ENCODE peak calls at places on chromosomes 11 and 22, in six cellular contexts. One of them, this sample, is unnamed. For H3K4me1, the result is how much of the 10 kb centered on the place peaks cover.

GRCh38 chr11:6319001-6319878 is 1.1 kb downstream of the CAVIN3 start:
- DNase-seq in K562: no peak
- DNase-seq in H1: no peak
- DNase-seq in Panc1: peak
- DNase-seq in HCT116: no peak
- DNase-seq in GM23338: peak
- DNase-seq in this sample: peak

GRCh38 chr11:44699497-44699896 is 27.3 kb upstream of the TSPAN18 start:
- DNase-seq in Panc1: no peak
- DNase-seq in GM23338: no peak
- DNase-seq in HCT116: no peak
- DNase-seq in H1: no peak
- DNase-seq in K562: no peak
- DNase-seq in this sample: no peak

GRCh38 chr22:21778705-21779363 is 43.2 kb upstream of the YPEL1 start:
- DNase-seq in K562: peak
- DNase-seq in GM23338: no peak
- DNase-seq in H1: no peak
- DNase-seq in Panc1: no peak
- DNase-seq in HCT116: no peak
- DNase-seq in this sample: no peak

GRCh38 chr11:118628432-118628831 is 21.0 kb downstream of the PHLDB1 start:
- DNase-seq in Panc1: no peak
- DNase-seq in HCT116: no peak
- DNase-seq in H1: no peak
- DNase-seq in GM23338: no peak
- DNase-seq in K562: no peak
- DNase-seq in this sample: no peak

GRCh38 chr11:926341-926916 is 759 bp downstream of the AP2A2 start:
- DNase-seq in GM23338: no peak
- DNase-seq in K562: peak
- DNase-seq in HCT116: peak
- DNase-seq in H1: no peak
- DNase-seq in Panc1: no peak
- DNase-seq in this sample: no peak

GRCh38 chr22:46086577-46087335 is 63.6 kb upstream of the PPARA start:
- DNase-seq in Panc1: no peak
- DNase-seq in HCT116: no peak
- DNase-seq in GM23338: no peak
- DNase-seq in H1: no peak
- DNase-seq in K562: peak
- DNase-seq in this sample: no peak

GRCh38 chr11:75558939-75559843 is 2.9 kb upstream of the SERPINH1 start:
- DNase-seq in HCT116: no peak
- DNase-seq in K562: peak
- DNase-seq in Panc1: no peak
- DNase-seq in GM23338: peak
- DNase-seq in H1: no peak
- DNase-seq in this sample: no peak

GRCh38 chr11:95443386-95443785 is 212.4 kb upstream of the SESN3 start:
- DNase-seq in H1: no peak
- DNase-seq in GM23338: no peak
- DNase-seq in HCT116: no peak
- DNase-seq in K562: peak
- DNase-seq in Panc1: no peak
- DNase-seq in this sample: no peak

GRCh38 chr11:113350646-113351045 is 36.3 kb downstream of the TTC12 start:
- DNase-seq in HCT116: no peak
- DNase-seq in Panc1: no peak
- DNase-seq in GM23338: no peak
- DNase-seq in H1: no peak
- DNase-seq in K562: no peak
- DNase-seq in this sample: no peak

GRCh38 chr11:76823481-76824028 is 37.2 kb upstream of the ACER3 start:
- DNase-seq in GM23338: peak
- DNase-seq in H1: no peak
- DNase-seq in K562: peak
- DNase-seq in HCT116: peak
- DNase-seq in Panc1: peak
- DNase-seq in this sample: no peak

GRCh38 chr11:13834463-13834862 is 128.1 kb upstream of the SPON1 start:
- DNase-seq in HCT116: no peak
- DNase-seq in H1: peak
- DNase-seq in Panc1: no peak
- DNase-seq in GM23338: peak
- DNase-seq in K562: peak
- DNase-seq in this sample: no peak

GRCh38 chr11:83409891-83410290 is 123.7 kb upstream of the CCDC90B start:
- DNase-seq in Panc1: no peak
- DNase-seq in GM23338: no peak
- DNase-seq in K562: no peak
- DNase-seq in HCT116: no peak
- DNase-seq in H1: no peak
- DNase-seq in this sample: no peak

GRCh38 chr11:18836415-18836814 is 44.8 kb upstream of the PTPN5 start:
- DNase-seq in H1: no peak
- DNase-seq in HCT116: no peak
- DNase-seq in GM23338: no peak
- DNase-seq in K562: no peak
- DNase-seq in Panc1: no peak
- DNase-seq in this sample: no peak

GRCh38 chr11:33187851-33188722 is 26.8 kb upstream of the CSTF3 start:
- DNase-seq in GM23338: peak
- DNase-seq in H1: no peak
- DNase-seq in Panc1: no peak
- DNase-seq in HCT116: no peak
- DNase-seq in K562: no peak
- DNase-seq in this sample: no peak

GRCh38 chr11:103436131-103436770 is 327.0 kb downstream of the DYNC2H1 start:
- DNase-seq in Panc1: no peak
- DNase-seq in H1: no peak
- DNase-seq in K562: no peak
- DNase-seq in GM23338: no peak
- DNase-seq in HCT116: no peak
- DNase-seq in this sample: no peak

DNA sequence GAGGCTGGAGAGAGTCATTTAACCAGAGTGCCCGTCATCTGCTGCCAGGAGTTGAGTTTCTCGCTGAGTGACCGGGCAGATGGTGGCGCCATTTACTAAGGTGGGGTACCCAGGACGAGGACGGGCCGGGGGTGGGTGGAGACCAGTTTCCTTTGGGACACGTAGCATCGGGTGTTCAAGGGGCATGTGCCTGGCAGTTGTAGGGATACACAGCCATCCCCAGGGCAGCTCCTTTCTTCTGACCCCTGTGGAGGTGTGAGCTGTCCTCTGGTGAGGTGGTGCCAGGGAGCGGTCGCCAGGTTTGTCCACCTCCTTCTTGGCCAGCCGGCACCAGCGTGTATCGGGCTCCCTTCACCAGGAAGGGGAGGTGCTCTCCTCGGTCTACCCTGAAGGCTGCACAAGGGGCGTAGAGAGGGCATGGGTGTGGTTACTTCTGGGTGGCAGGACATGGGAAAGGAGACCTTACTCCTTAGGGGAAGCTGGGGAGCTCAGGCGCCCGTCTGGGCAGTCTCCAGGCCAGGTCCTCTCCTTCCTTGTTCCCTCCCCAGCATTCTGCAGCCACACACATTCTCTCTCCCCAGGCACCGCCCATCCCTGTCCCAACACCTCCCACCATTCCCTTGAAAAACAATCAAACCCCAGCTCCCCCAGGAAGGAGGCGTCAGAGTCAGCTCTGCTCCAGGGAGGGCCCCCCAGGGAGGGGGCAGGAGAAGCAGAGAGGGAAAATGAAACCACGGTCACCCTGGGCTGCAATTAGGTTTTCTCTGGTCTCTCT is 10.3 kb upstream of the MB start:
- DNase-seq in H1: peak
- DNase-seq in Panc1: peak
- DNase-seq in K562: no peak
- DNase-seq in GM23338: peak
- DNase-seq in HCT116: peak
- DNase-seq in this sample: peak
- TF ChIP-seq POLR2AphosphoS5 in H1: no peak
- TF ChIP-seq POLR2AphosphoS5 in Panc1: no peak
- TF ChIP-seq POLR2AphosphoS5 in K562: no peak
- TF ChIP-seq POLR2AphosphoS5 in GM23338: peak
- TF ChIP-seq POLR2AphosphoS5 in HCT116: peak
- TF ChIP-seq POLR2AphosphoS5 in this sample: peak

DNA sequence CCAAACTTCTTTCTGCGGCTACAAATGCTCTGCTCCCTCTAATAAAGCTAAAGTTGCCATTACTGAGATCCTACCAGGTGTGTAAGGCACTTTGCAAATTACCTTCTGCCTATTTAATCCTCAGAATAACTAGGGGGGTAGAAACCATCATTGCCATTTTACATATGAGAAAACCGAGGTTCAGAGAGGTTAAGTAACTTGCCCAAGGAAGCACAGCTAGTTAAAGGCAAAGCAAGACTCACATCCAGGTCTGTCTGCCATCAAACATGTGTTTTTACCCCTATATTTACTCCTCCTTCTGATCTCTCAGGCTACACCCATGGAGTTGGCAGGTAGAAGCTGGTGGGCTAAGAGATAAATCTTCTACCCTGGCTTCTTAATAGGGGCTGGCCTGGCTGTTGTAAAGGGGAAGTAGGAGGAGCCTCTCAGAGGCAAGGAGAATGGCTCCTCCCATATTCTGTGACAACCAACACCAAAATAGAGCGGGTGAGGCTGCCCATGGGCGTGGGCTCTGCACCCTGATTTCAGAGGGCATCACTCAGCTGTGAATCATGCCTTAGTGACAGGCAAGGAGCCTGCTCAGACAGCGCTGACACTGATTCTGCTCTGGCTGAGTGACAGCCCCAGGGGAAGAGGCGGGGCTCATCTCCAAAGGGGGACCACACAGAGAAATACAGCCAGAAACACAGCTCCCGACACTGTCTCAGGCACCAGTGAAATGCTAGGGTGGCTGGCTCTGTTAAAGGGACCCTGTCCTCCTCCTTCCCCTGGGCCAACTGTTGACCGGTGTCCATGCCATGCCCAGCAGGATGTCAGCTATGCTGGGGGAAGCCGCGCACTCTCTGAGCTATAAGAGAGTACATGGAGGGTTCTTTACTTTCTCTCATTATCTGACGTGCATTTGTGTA is 106.8 kb downstream of the ABTB2 start:
- DNase-seq in GM23338: peak
- DNase-seq in HCT116: peak
- DNase-seq in H1: no peak
- DNase-seq in K562: peak
- DNase-seq in Panc1: peak
- DNase-seq in this sample: no peak
- H3K4me1 ChIP-seq in GM23338: under half
- H3K4me1 ChIP-seq in HCT116: under half
- H3K4me1 ChIP-seq in H1: under half
- H3K4me1 ChIP-seq in K562: under half
- H3K4me1 ChIP-seq in Panc1: half or more
- H3K4me1 ChIP-seq in this sample: under half

GRCh38 chr11:100964400-100964799 is 165.2 kb downstream of the PGR start:
- DNase-seq in Panc1: no peak
- DNase-seq in H1: no peak
- DNase-seq in K562: no peak
- DNase-seq in GM23338: no peak
- DNase-seq in HCT116: no peak
- DNase-seq in this sample: no peak
- TF ChIP-seq POLR2AphosphoS5 in Panc1: no peak
- TF ChIP-seq POLR2AphosphoS5 in H1: no peak
- TF ChIP-seq POLR2AphosphoS5 in K562: no peak
- TF ChIP-seq POLR2AphosphoS5 in GM23338: no peak
- TF ChIP-seq POLR2AphosphoS5 in HCT116: no peak
- TF ChIP-seq POLR2AphosphoS5 in this sample: no peak

GRCh38 chr22:27785818-27786217 is 15.7 kb downstream of the MN1 start:
- DNase-seq in Panc1: no peak
- DNase-seq in H1: no peak
- DNase-seq in GM23338: no peak
- DNase-seq in K562: no peak
- DNase-seq in HCT116: no peak
- DNase-seq in this sample: no peak
- H3K4me1 ChIP-seq in Panc1: under half
- H3K4me1 ChIP-seq in H1: under half
- H3K4me1 ChIP-seq in GM23338: under half
- H3K4me1 ChIP-seq in K562: under half
- H3K4me1 ChIP-seq in HCT116: under half
- H3K4me1 ChIP-seq in this sample: under half

GRCh38 chr11:93389737-93390136 is 59.2 kb downstream of the DEUP1 start:
- DNase-seq in H1: no peak
- DNase-seq in K562: no peak
- DNase-seq in GM23338: no peak
- DNase-seq in Panc1: no peak
- DNase-seq in HCT116: no peak
- DNase-seq in this sample: no peak
- TF ChIP-seq POLR2AphosphoS5 in H1: no peak
- TF ChIP-seq POLR2AphosphoS5 in K562: no peak
- TF ChIP-seq POLR2AphosphoS5 in GM23338: no peak
- TF ChIP-seq POLR2AphosphoS5 in Panc1: no peak
- TF ChIP-seq POLR2AphosphoS5 in HCT116: no peak
- TF ChIP-seq POLR2AphosphoS5 in this sample: no peak

GRCh38 chr22:32850591-32851517 is 49.3 kb downstream of the TIMP3 start:
- DNase-seq in H1: no peak
- DNase-seq in HCT116: no peak
- DNase-seq in Panc1: no peak
- DNase-seq in K562: no peak
- DNase-seq in GM23338: no peak
- DNase-seq in this sample: peak
- H3K4me1 ChIP-seq in H1: under half
- H3K4me1 ChIP-seq in HCT116: under half
- H3K4me1 ChIP-seq in Panc1: under half
- H3K4me1 ChIP-seq in K562: under half
- H3K4me1 ChIP-seq in GM23338: under half
- H3K4me1 ChIP-seq in this sample: under half

DNA sequence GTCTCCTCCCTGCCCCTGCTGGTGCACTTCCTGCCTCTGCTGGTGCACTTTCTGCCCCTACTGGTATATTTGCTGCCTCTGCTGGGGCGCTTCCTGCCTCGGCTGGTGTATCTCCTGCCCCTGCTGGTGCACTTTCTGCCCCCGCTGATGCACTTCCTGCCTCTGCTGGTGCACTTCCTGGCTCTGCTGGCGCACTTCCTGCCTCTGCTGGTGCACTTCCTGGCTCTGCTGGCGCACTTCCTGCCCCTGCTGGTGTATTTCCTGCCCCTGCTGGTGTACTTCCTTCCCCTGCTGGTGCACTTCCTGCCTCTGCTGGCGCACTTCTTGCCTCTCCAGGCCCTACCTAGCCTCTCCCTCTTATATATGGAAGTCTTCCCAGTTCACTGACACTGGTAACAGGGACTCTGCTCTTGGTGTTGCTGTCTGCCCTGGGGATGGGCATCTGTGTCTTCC is 10.1 kb downstream of the MTFP1 start:
- DNase-seq in GM23338: no peak
- DNase-seq in H1: no peak
- DNase-seq in Panc1: no peak
- DNase-seq in K562: peak
- DNase-seq in HCT116: peak
- DNase-seq in this sample: peak
- TF ChIP-seq POLR2AphosphoS5 in GM23338: no peak
- TF ChIP-seq POLR2AphosphoS5 in H1: no peak
- TF ChIP-seq POLR2AphosphoS5 in Panc1: no peak
- TF ChIP-seq POLR2AphosphoS5 in K562: no peak
- TF ChIP-seq POLR2AphosphoS5 in HCT116: peak
- TF ChIP-seq POLR2AphosphoS5 in this sample: no peak